ENCODE peak calls at places on chromosomes 4 and X, in seven cellular contexts. Q is CD8-positive, alpha-beta memory T cell; Z is stimulated activated CD8-positive, alpha-beta memory T cell treated with anti-CD3 and anti-CD28 coated beads, Interleukin-7, amount 100 ng/mL, for 4 hours; S is erythroblast; R is EH; I is NCI-H1417; D is MV-4-11. W is an unnamed sample.

GRCh38 chrX:150845091-150845490 is 53.4 kb downstream of the CD99L2 start:
- DNase-seq in Q (no peak), Z (no peak), S (no peak), R (no peak), I (no peak), D (peak; percentile 37), W (no peak)

GRCh38 chrX:105502336-105502735 is 281.8 kb upstream of the TEX13A start:
- DNase-seq in Q (no peak), Z (no peak), S (no peak), R (no peak), I (no peak), D (no peak), W (no peak)

GRCh38 chrX:133005038-133005437 is 46.6 kb upstream of the HS6ST2 start:
- DNase-seq in Q (no peak), Z (no peak), S (peak; percentile 5), R (peak; percentile 0), I (no peak), D (peak; percentile 4), W (peak; percentile 48)

GRCh38 chr4:185656467-185656890 is 121.2 kb upstream of the PDLIM3 start:
- DNase-seq in Q (no peak), Z (no peak), S (no peak), R (peak; percentile 45), I (no peak), D (no peak), W (peak; percentile 41)

GRCh38 chr4:137905930-137906329 is 336.2 kb downstream of the SLC7A11 start:
- DNase-seq in Q (no peak), Z (no peak), S (no peak), R (peak; percentile 58), I (no peak), D (no peak), W (no peak)

GRCh38 chr4:5839751-5840674 is 52.9 kb downstream of the CRMP1 start:
- DNase-seq in Q (no peak), Z (no peak), S (no peak), R (no peak), I (no peak), D (no peak), W (peak; percentile 57)

GRCh38 chr4:78370625-78371372 is 180.8 kb upstream of the ANXA3 start:
- DNase-seq in Q (no peak), Z (no peak), S (no peak), R (no peak), I (no peak), D (no peak), W (no peak)

GRCh38 chr4:21948347-21949072 is at the start of gene KCNIP4:
- DNase-seq in Q (no peak), Z (no peak), S (no peak), R (peak; percentile 4), I (peak; percentile 78), D (no peak), W (peak; percentile 90)

GRCh38 chr4:15162465-15163283 is 160.4 kb downstream of the CPEB2 start:
- DNase-seq in Q (no peak), Z (no peak), S (peak; percentile 33), R (peak; percentile 45), I (no peak), D (peak; percentile 46), W (no peak)

GRCh38 chr4:148782284-148782683 is 340.1 kb upstream of the NR3C2 start:
- DNase-seq in Q (no peak), Z (no peak), S (no peak), R (no peak), I (no peak), D (no peak), W (peak; percentile 25)

GRCh38 chr4:52028970-52029369 is 8.8 kb upstream of the LRRC66 start:
- DNase-seq in Q (no peak), Z (no peak), S (no peak), R (peak; percentile 87), I (no peak), D (no peak), W (no peak)

GRCh38 chr4:118849867-118850812 is 14.2 kb upstream of the SEC24D start:
- DNase-seq in Q (peak; percentile 61), Z (peak; percentile 3), S (peak; percentile 12), R (peak; percentile 37), I (no peak), D (peak; percentile 2), W (peak; percentile 48)

GRCh38 chr4:118964891-118965411 is 76.3 kb downstream of the SYNPO2 start:
- DNase-seq in Q (no peak), Z (no peak), S (no peak), R (peak; percentile 91), I (no peak), D (peak; percentile 41), W (no peak)

GRCh38 chr4:172073590-172073989 is 260.4 kb downstream of the GALNTL6 start:
- DNase-seq in Q (no peak), Z (no peak), S (no peak), R (no peak), I (no peak), D (no peak), W (no peak)

GRCh38 chr4:113114884-113115283 is 65.4 kb downstream of the ANK2 start:
- DNase-seq in Q (no peak), Z (no peak), S (no peak), R (no peak), I (no peak), D (no peak), W (no peak)

GRCh38 chr4:169225812-169226211 is 44.9 kb downstream of the SH3RF1 start:
- DNase-seq in Q (no peak), Z (no peak), S (no peak), R (peak; percentile 39), I (no peak), D (peak; percentile 35), W (no peak)

GRCh38 chrX:17375361-17375630 is 296 bp downstream of the NHS start:
- DNase-seq in Q (no peak), Z (no peak), S (no peak), R (no peak), I (peak; percentile 80), D (no peak), W (no peak)

GRCh38 chrX:23373129-23373804 is 38.6 kb downstream of the PTCHD1 start:
- DNase-seq in Q (no peak), Z (no peak), S (no peak), R (peak; percentile 41), I (no peak), D (no peak), W (no peak)

GRCh38 chr4:83870551-83870950 is 334.6 kb downstream of the GPAT3 start:
- DNase-seq in Q (no peak), Z (no peak), S (no peak), R (no peak), I (no peak), D (no peak), W (no peak)

GRCh38 chrX:109928596-109929335 is 74.1 kb upstream of the TMEM164 start:
- DNase-seq in Q (no peak), Z (no peak), S (no peak), R (no peak), I (no peak), D (no peak), W (no peak)

GRCh38 chr4:147581601-147582350 is 35.4 kb upstream of the TMEM184C start:
- DNase-seq in Q (no peak), Z (no peak), S (no peak), R (peak; percentile 86), I (no peak), D (peak; percentile 49), W (no peak)

GRCh38 chr4:1834047-1834769 is 21.7 kb downstream of the LETM1 start:
- DNase-seq in Q (no peak), Z (no peak), S (no peak), R (no peak), I (no peak), D (peak; percentile 52), W (no peak)

GRCh38 chr4:592825-593520 is 16.9 kb upstream of the TMEM271 start:
- DNase-seq in Q (no peak), Z (no peak), S (no peak), R (no peak), I (no peak), D (no peak), W (peak; percentile 39)

GRCh38 chr4:17142232-17142711 is 243.8 kb upstream of the LDB2 start:
- DNase-seq in Q (no peak), Z (no peak), S (no peak), R (peak; percentile 99), I (no peak), D (peak; percentile 98), W (no peak)

GRCh38 chr4:148692242-148692641 is 250.0 kb upstream of the NR3C2 start:
- DNase-seq in Q (no peak), Z (no peak), S (no peak), R (no peak), I (no peak), D (no peak), W (no peak)

GRCh38 chrX:45322820-45323219 is 122.1 kb upstream of the DIPK2B start:
- DNase-seq in Q (no peak), Z (no peak), S (no peak), R (peak; percentile 62), I (no peak), D (no peak), W (no peak)

GRCh38 chr4:104404384-104404783 is 90.3 kb downstream of the CXXC4 start:
- DNase-seq in Q (no peak), Z (no peak), S (no peak), R (no peak), I (no peak), D (no peak), W (no peak)

W was measured in H7.